ENCODE peak calls at places on chromosomes 1 and 21, in seven cellular contexts. S is activated CD4-positive, alpha-beta T cell treated with anti-CD3 and anti-CD28 coated beads, Interleukin-2, amount 50 U/mL, for 48 hours; D is NCI-H1048; E is H54; I is CD8-positive, alpha-beta memory T cell; C is NCI-H748 treated with DMSO at 0.1 percent for 48 hours; M is Ammon's horn. R is an unnamed sample.

GRCh38 chr1:18556364-18556763 is 74.3 kb upstream of the PAX7 start:
- DNase-seq in S (no peak), D (no peak), E (no peak), I (no peak), C (no peak), M (peak), R (no peak)

GRCh38 chr1:240031009-240031408 is 60.7 kb upstream of the FMN2 start:
- DNase-seq in S (no peak), D (no peak), E (peak), I (no peak), C (no peak), M (no peak), R (no peak)

GRCh38 chr1:2587860-2588571 is 1.4 kb downstream of the PRXL2B start:
- DNase-seq in S (no peak), D (no peak), E (no peak), I (no peak), C (no peak), M (no peak), R (no peak)

GRCh38 chr1:217482356-217483102 is 148.4 kb downstream of the GPATCH2 start:
- DNase-seq in S (peak), D (no peak), E (peak), I (no peak), C (no peak), M (no peak), R (no peak)

GRCh38 chr1:5493708-5494390 is 498.4 kb downstream of the NPHP4 start:
- DNase-seq in S (no peak), D (no peak), E (no peak), I (no peak), C (no peak), M (peak), R (no peak)

GRCh38 chr1:117794073-117794472 is 135.3 kb downstream of the GDAP2 start:
- DNase-seq in S (no peak), D (no peak), E (no peak), I (no peak), C (no peak), M (no peak), R (no peak)

GRCh38 chr1:1440941-1441888 is 5.7 kb downstream of the VWA1 start:
- DNase-seq in S (peak), D (no peak), E (no peak), I (peak), C (no peak), M (no peak), R (peak)

GRCh38 chr1:20281801-20282200 is 8.9 kb upstream of the VWA5B1 start:
- DNase-seq in S (no peak), D (no peak), E (peak), I (no peak), C (no peak), M (no peak), R (no peak)

GRCh38 chr1:222652676-222653075 is 34.8 kb downstream of the MIA3 start:
- DNase-seq in S (no peak), D (no peak), E (no peak), I (no peak), C (no peak), M (no peak), R (no peak)

GRCh38 chr21:34369741-34370140 is 5.6 kb upstream of the SMIM11 start:
- DNase-seq in S (no peak), D (no peak), E (no peak), I (no peak), C (no peak), M (no peak), R (no peak)

GRCh38 chr1:5119496-5120234 is 465.3 kb downstream of the AJAP1 start:
- DNase-seq in S (no peak), D (no peak), E (no peak), I (no peak), C (no peak), M (no peak), R (no peak)

GRCh38 chr21:30166705-30167104 is at the start of gene CLDN17:
- DNase-seq in S (no peak), D (no peak), E (no peak), I (no peak), C (no peak), M (no peak), R (no peak)

GRCh38 chr1:9852410-9853301 is 28.9 kb upstream of the CLSTN1 start:
- DNase-seq in S (no peak), D (no peak), E (no peak), I (no peak), C (no peak), M (peak), R (no peak)

GRCh38 chr1:169869426-169869825 is 24.3 kb downstream of the SCYL3 start:
- DNase-seq in S (no peak), D (no peak), E (no peak), I (no peak), C (no peak), M (peak), R (no peak)

GRCh38 chr1:150606743-150607142 is 22.7 kb downstream of the ENSA start:
- DNase-seq in S (no peak), D (no peak), E (no peak), I (no peak), C (no peak), M (no peak), R (no peak)

GRCh38 chr1:156711011-156711817 is 5.8 kb upstream of the CRABP2 start:
- DNase-seq in S (no peak), D (no peak), E (no peak), I (no peak), C (no peak), M (no peak), R (no peak)

GRCh38 chr1:228045871-228046270 is 36.6 kb upstream of the ARF1 start:
- DNase-seq in S (no peak), D (no peak), E (no peak), I (no peak), C (no peak), M (no peak), R (no peak)

GRCh38 chr1:207316141-207316540 is 5.3 kb upstream of the CD55 start:
- DNase-seq in S (no peak), D (no peak), E (no peak), I (no peak), C (no peak), M (no peak), R (no peak)

GRCh38 chr1:41359211-41360073 is 1.8 kb upstream of the FOXO6 start:
- DNase-seq in S (no peak), D (no peak), E (peak), I (no peak), C (no peak), M (no peak), R (no peak)

GRCh38 chr1:36481771-36482723 is 666 bp downstream of the CSF3R start:
- DNase-seq in S (no peak), D (no peak), E (no peak), I (no peak), C (no peak), M (no peak), R (no peak)

GRCh38 chr1:58395355-58395754 is 151.2 kb downstream of the OMA1 start:
- DNase-seq in S (no peak), D (no peak), E (peak), I (no peak), C (no peak), M (no peak), R (no peak)

GRCh38 chr1:50702395-50702794 is 257.7 kb downstream of the FAF1 start:
- DNase-seq in S (no peak), D (no peak), E (no peak), I (no peak), C (no peak), M (no peak), R (no peak)

GRCh38 chr1:165259236-165259635 is 97.3 kb downstream of the LMX1A start:
- DNase-seq in S (no peak), D (no peak), E (no peak), I (no peak), C (peak), M (no peak), R (no peak)

GRCh38 chr1:182299728-182300581 is 91.6 kb downstream of the GLUL start:
- DNase-seq in S (no peak), D (no peak), E (no peak), I (no peak), C (no peak), M (peak), R (no peak)

GRCh38 chr1:212167098-212167497 is 118.1 kb upstream of the PPP2R5A start:
- DNase-seq in S (no peak), D (no peak), E (no peak), I (no peak), C (no peak), M (no peak), R (no peak)

GRCh38 chr1:243855616-243856318 is 5.7 kb upstream of the AKT3 start:
- DNase-seq in S (no peak), D (no peak), E (no peak), I (no peak), C (no peak), M (peak), R (no peak)

R was measured in naive B cell.